ENCODE peak calls at places on chromosome 18, in eight cellular contexts. A, Q, C, G, X, O, P and R are unnamed samples.

GRCh38 chr18:49893036-49893435 is 79.7 kb upstream of the ACAA2 start:
- DNase-seq in A (no peak), Q (no peak), C (no peak), G (no peak), X (no peak), O (no peak), P (no peak), R (no peak)

GRCh38 chr18:63232826-63233225 is 86.7 kb downstream of the BCL2 start:
- DNase-seq in A (no peak), Q (no peak), C (no peak), G (no peak), X (no peak), O (no peak), P (no peak), R (no peak)

GRCh38 chr18:56933472-56933871 is 213.4 kb upstream of the BOD1L2 start:
- DNase-seq in A (no peak), Q (no peak), C (no peak), G (no peak), X (no peak), O (no peak), P (peak; percentile 14), R (no peak)

GRCh38 chr18:8699948-8700347 is 5.4 kb upstream of the MTCL1 start:
- DNase-seq in A (no peak), Q (no peak), C (no peak), G (no peak), X (no peak), O (no peak), P (no peak), R (no peak)

GRCh38 chr18:1774261-1774660 is 797.0 kb downstream of the METTL4 start:
- DNase-seq in A (no peak), Q (no peak), C (no peak), G (no peak), X (no peak), O (no peak), P (no peak), R (no peak)

GRCh38 chr18:43680096-43680495 is 402.8 kb upstream of the SYT4 start:
- DNase-seq in A (no peak), Q (no peak), C (no peak), G (no peak), X (no peak), O (no peak), P (no peak), R (no peak)

GRCh38 chr18:49089049-49089448 is 138.3 kb upstream of the SMAD7 start:
- DNase-seq in A (no peak), Q (no peak), C (no peak), G (no peak), X (no peak), O (no peak), P (no peak), R (no peak)

GRCh38 chr18:70279470-70279869 is 9.4 kb upstream of the SOCS6 start:
- DNase-seq in A (peak; percentile 26), Q (no peak), C (no peak), G (no peak), X (no peak), O (no peak), P (no peak), R (no peak)

GRCh38 chr18:33578371-33579146 is 540 bp downstream of the ASXL3 start:
- DNase-seq in A (no peak), Q (peak; percentile 39), C (no peak), G (peak; percentile 39), X (peak; percentile 65), O (peak; percentile 62), P (no peak), R (no peak)

GRCh38 chr18:25453556-25454269 is 101.7 kb upstream of the ZNF521 start:
- DNase-seq in A (no peak), Q (no peak), C (no peak), G (no peak), X (no peak), O (no peak), P (peak; percentile 7), R (no peak)

GRCh38 chr18:58569490-58569911 is 59.4 kb downstream of the ALPK2 start:
- DNase-seq in A (no peak), Q (no peak), C (no peak), G (peak; percentile 51), X (no peak), O (no peak), P (no peak), R (no peak)

GRCh38 chr18:8603663-8604520 is 5.3 kb upstream of the RAB12 start:
- DNase-seq in A (no peak), Q (no peak), C (no peak), G (no peak), X (no peak), O (no peak), P (no peak), R (no peak)

GRCh38 chr18:35982404-35983114 is 10.1 kb downstream of the RMP24 start:
- DNase-seq in A (no peak), Q (no peak), C (no peak), G (no peak), X (no peak), O (no peak), P (no peak), R (no peak)

GRCh38 chr18:68428026-68428425 is 286.9 kb downstream of the TMX3 start:
- DNase-seq in A (no peak), Q (no peak), C (no peak), G (no peak), X (no peak), O (no peak), P (peak; percentile 86), R (no peak)

GRCh38 chr18:58476521-58477210 is 152.2 kb downstream of the ALPK2 start:
- DNase-seq in A (no peak), Q (no peak), C (no peak), G (no peak), X (no peak), O (no peak), P (no peak), R (no peak)

GRCh38 chr18:80247403-80247916 is at the start of gene PARD6G:
- DNase-seq in A (peak; percentile 70), Q (peak; percentile 80), C (peak; percentile 82), G (peak; percentile 89), X (peak; percentile 82), O (peak; percentile 89), P (no peak), R (no peak)

GRCh38 chr18:44079602-44080001 is 601.1 kb upstream of the SETBP1 start:
- DNase-seq in A (no peak), Q (no peak), C (no peak), G (no peak), X (no peak), O (no peak), P (peak; percentile 50), R (no peak)

GRCh38 chr18:26714739-26715138 is 150.8 kb downstream of the AQP4 start:
- DNase-seq in A (no peak), Q (no peak), C (no peak), G (no peak), X (no peak), O (no peak), P (no peak), R (no peak)

GRCh38 chr18:8831531-8831930 is 126.2 kb downstream of the MTCL1 start:
- DNase-seq in A (no peak), Q (no peak), C (no peak), G (no peak), X (no peak), O (no peak), P (no peak), R (no peak)

GRCh38 chr18:47931707-47932103 is 1.2 kb upstream of the SMAD2 start:
- DNase-seq in A (peak; percentile 66), Q (peak; percentile 18), C (peak; percentile 50), G (no peak), X (no peak), O (no peak), P (no peak), R (peak; percentile 29)
- TF ChIP-seq CTCF in A (peak; percentile 43), Q (no peak), C (no peak), G (peak; percentile 9), X (no peak), O (peak; percentile 28), P (no peak), R (peak; percentile 28)

GRCh38 chr18:31821452-31822171 is 60.9 kb upstream of the SLC25A52 start:
- DNase-seq in A (peak; percentile 84), Q (peak; percentile 27), C (no peak), G (no peak), X (no peak), O (no peak), P (no peak), R (no peak)

GRCh38 chr18:31819925-31820229 is 59.2 kb upstream of the SLC25A52 start:
- DNase-seq in A (no peak), Q (no peak), C (no peak), G (no peak), X (no peak), O (no peak), P (no peak), R (no peak)

DNA sequence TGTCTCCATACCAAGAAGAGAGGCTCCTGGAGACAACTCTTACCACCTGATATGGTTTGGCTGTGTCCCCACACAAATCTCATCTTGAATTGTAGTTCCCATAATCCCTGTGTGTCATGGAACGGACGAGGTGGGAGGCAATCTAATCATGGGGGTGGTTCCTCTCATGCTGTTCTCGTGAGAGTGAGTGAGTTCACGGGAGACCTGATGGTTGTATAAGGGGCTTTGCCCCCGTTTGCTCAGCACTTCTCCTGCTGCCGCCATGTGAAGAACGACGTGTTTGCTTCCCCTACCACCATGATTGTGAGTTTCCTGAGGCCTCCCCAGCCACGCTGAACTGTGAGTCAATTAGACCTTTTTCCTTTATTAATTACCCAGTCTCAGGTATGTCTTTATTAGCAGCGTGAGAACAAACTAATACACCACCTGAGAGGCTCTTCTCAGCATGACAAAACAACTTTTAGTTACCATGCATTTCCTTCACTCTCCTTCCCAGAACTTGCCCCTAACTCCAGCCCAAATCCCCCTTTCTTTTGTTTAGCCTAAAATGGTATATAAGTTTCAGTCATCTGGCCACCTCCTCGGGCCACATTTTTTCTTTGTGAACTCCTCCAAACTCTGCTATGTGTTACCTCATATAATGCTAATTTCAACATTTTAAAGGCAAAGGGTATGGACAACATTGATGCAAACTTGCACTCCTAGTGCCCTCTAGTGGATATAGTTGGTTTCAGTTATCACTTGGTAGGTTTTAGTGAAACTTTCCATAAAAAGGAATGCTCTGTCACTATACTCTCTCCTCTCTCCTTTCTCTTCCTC is 58.6 kb upstream of the SLC25A52 start:
- DNase-seq in A (peak; percentile 73), Q (no peak), C (no peak), G (no peak), X (no peak), O (peak; percentile 34), P (peak; percentile 10), R (peak; percentile 29)
- TF ChIP-seq CTCF in A (peak; percentile 72), Q (peak; percentile 71), C (peak; percentile 62), G (peak; percentile 79), X (peak; percentile 37), O (peak; percentile 65), P (peak; percentile 59), R (peak; percentile 70)

GRCh38 chr18:42620585-42620984 is 494.9 kb downstream of the RIT2 start:
- DNase-seq in A (no peak), Q (no peak), C (no peak), G (no peak), X (no peak), O (no peak), P (no peak), R (no peak)
- TF ChIP-seq CTCF in A (no peak), Q (no peak), C (no peak), G (no peak), X (no peak), O (no peak), P (no peak), R (no peak)

DNA sequence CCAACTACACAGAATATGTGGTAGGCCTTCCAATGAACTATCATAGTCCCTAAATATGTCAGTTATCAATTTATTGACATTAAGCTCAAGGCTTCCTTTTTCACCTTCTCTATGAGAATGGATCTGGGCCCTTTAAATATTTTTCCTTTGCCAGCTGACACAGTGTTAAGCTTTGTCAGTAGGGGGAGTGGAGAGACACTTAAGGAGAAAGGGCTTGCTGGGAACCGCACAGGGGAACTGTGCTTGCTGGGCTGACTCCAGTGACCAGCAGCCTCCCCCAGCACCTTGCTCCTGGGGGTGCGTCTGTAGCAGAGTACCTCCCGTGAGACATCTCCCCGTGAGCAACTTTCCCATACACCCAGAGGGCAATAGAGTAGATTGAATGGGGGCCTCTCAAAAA is 6.5 kb upstream of the PTPN2 start:
- DNase-seq in A (peak; percentile 46), Q (no peak), C (no peak), G (no peak), X (no peak), O (no peak), P (no peak), R (no peak)
- TF ChIP-seq CTCF in A (peak; percentile 35), Q (no peak), C (no peak), G (no peak), X (no peak), O (peak; percentile 13), P (no peak), R (peak; percentile 32)